ENCODE peak calls at places on chromosomes 16 and 17, in five cellular contexts. P is PC-3, F is GM23338, C is cardiac fibroblast, S is lung. Z is an unnamed sample.

GRCh38 chr16:89936981-89937380 is 11.6 kb upstream of the DEF8 start:
- DNase-seq in S (no peak), C (no peak), P (no peak), F (no peak), Z (no peak)

GRCh38 chr16:65410801-65411200 is 288.9 kb upstream of the CDH11 start:
- DNase-seq in S (no peak), C (no peak), P (peak), F (no peak), Z (no peak)

GRCh38 chr16:24670623-24671454 is 58.6 kb upstream of the TNRC6A start:
- DNase-seq in C (peak), P (peak), S (peak), F (peak), Z (no peak)

GRCh38 chr17:19579867-19580565 is 46.4 kb downstream of the SLC47A1 start:
- DNase-seq in P (no peak), C (peak), F (peak), S (no peak), Z (no peak)

GRCh38 chr17:64411999-64412771 is 21.5 kb upstream of the PECAM1 start:
- DNase-seq in F (peak), P (no peak), S (peak), C (peak), Z (peak)

GRCh38 chr16:75279277-75279676 is 27.9 kb upstream of the BCAR1 start:
- DNase-seq in C (no peak), F (no peak), P (peak), S (no peak), Z (no peak)

GRCh38 chr17:16977932-16978331 is 6.0 kb upstream of the TNFRSF13B start:
- DNase-seq in F (peak), S (no peak), C (no peak), P (no peak), Z (no peak)

GRCh38 chr17:4293572-4293971 is 29.8 kb upstream of the ANKFY1 start:
- DNase-seq in P (no peak), F (no peak), C (no peak), S (no peak), Z (no peak)

GRCh38 chr16:30041841-30042240 is 10.8 kb upstream of the TLCD3B start:
- DNase-seq in P (peak), C (peak), S (no peak), F (peak), Z (no peak)

GRCh38 chr17:83194189-83194565 is 114.8 kb downstream of the METRNL start:
- DNase-seq in C (no peak), F (no peak), P (no peak), S (no peak), Z (peak)

GRCh38 chr16:14241631-14242030 is 170.5 kb downstream of the MRTFB start:
- DNase-seq in F (no peak), P (no peak), C (no peak), S (no peak), Z (no peak)

GRCh38 chr17:37828313-37829124 is 83.7 kb upstream of the HNF1B start:
- DNase-seq in P (peak), C (no peak), S (no peak), F (no peak), Z (no peak)

GRCh38 chr16:17261197-17261858 is 209.4 kb downstream of the XYLT1 start:
- DNase-seq in P (no peak), F (no peak), S (no peak), C (no peak), Z (no peak)

GRCh38 chr17:1625053-1625452 is 3.6 kb downstream of the SLC43A2 start:
- DNase-seq in C (no peak), S (no peak), P (no peak), F (no peak), Z (no peak)

GRCh38 chr16:627458-628239 is 3.1 kb upstream of the WFIKKN1 start:
- DNase-seq in C (peak), S (peak), P (peak), F (no peak), Z (peak)

GRCh38 chr16:87973721-87974120 is 22.5 kb downstream of the BANP start:
- DNase-seq in F (no peak), S (no peak), P (no peak), C (no peak), Z (no peak)

GRCh38 chr17:57016764-57017116 is 38.8 kb downstream of the SCPEP1 start:
- DNase-seq in C (no peak), S (no peak), F (no peak), P (peak), Z (no peak)

GRCh38 chr16:86286991-86287640 is 223.2 kb upstream of the FOXF1 start:
- DNase-seq in P (no peak), S (no peak), C (no peak), F (peak), Z (no peak)

GRCh38 chr17:27244481-27245223 is 49.3 kb upstream of the WSB1 start:
- DNase-seq in C (peak), F (peak), P (peak), S (peak), Z (peak)

GRCh38 chr16:53052519-53053501 is at the start of gene CHD9NB:
- DNase-seq in S (peak), C (peak), P (peak), F (no peak), Z (peak)

GRCh38 chr17:49183341-49183740 is 27.0 kb downstream of the GNGT2 start:
- DNase-seq in F (no peak), S (no peak), P (no peak), C (no peak), Z (no peak)

GRCh38 chr16:65333298-65333697 is 211.4 kb upstream of the CDH11 start:
- DNase-seq in F (no peak), C (peak), P (no peak), S (no peak), Z (no peak)

GRCh38 chr17:80125656-80126448 is 21.1 kb downstream of the EIF4A3 start:
- DNase-seq in C (peak), S (no peak), P (no peak), F (no peak), Z (no peak)

GRCh38 chr16:22322741-22323140 is 25.5 kb downstream of the POLR3E start:
- DNase-seq in P (no peak), S (no peak), C (no peak), F (no peak), Z (no peak)

GRCh38 chr17:7932483-7932891 is 481 bp downstream of the CNTROB start:
- DNase-seq in C (peak), S (no peak), F (peak), P (peak), Z (peak)

GRCh38 chr17:63694974-63695773 is 4.8 kb downstream of the LIMD2 start:
- DNase-seq in S (no peak), C (no peak), F (no peak), P (no peak), Z (no peak)

GRCh38 chr17:79116575-79117368 is 42.1 kb downstream of the ENGASE start:
- DNase-seq in C (no peak), F (no peak), S (no peak), P (no peak), Z (no peak)

GRCh38 chr16:4936991-4937781 is at the start of gene PPL:
- DNase-seq in C (peak), F (peak), P (peak), S (peak), Z (no peak)

GRCh38 chr16:50531901-50532300 is 16.3 kb upstream of the NKD1 start:
- DNase-seq in S (no peak), F (no peak), C (no peak), P (no peak), Z (peak)

GRCh38 chr17:51857052-51857593 is 301.4 kb downstream of the CA10 start:
- DNase-seq in F (peak), C (no peak), S (no peak), P (peak), Z (no peak)

GRCh38 chr17:80265205-80266068 is 4.8 kb downstream of the RNF213 start:
- DNase-seq in F (no peak), P (no peak), C (no peak), S (peak), Z (no peak)

GRCh38 chr17:49358638-49359247 is 3.3 kb downstream of the ZNF652 start:
- DNase-seq in P (no peak), F (no peak), C (peak), S (no peak), Z (no peak)

GRCh38 chr16:85261205-85261604 is 148.9 kb upstream of the CIBAR2 start:
- DNase-seq in F (no peak), P (no peak), C (no peak), S (no peak), Z (no peak)

GRCh38 chr16:15574614-15574948 is 68.4 kb downstream of the MARF1 start:
- DNase-seq in S (no peak), P (no peak), F (no peak), C (no peak), Z (no peak)

GRCh38 chr17:83180996-83181481 is 101.6 kb downstream of the METRNL start:
- DNase-seq in F (no peak), P (no peak), C (no peak), S (peak), Z (peak)

GRCh38 chr16:54194008-54194731 is 92.4 kb downstream of the IRX3 start:
- DNase-seq in P (no peak), S (peak), F (peak), C (peak), Z (no peak)

GRCh38 chr16:87626905-87627304 is 24.6 kb downstream of the JPH3 start:
- DNase-seq in P (no peak), S (no peak), F (no peak), C (no peak), Z (no peak)

GRCh38 chr17:869567-870530 is 87.7 kb downstream of the MRM3 start:
- DNase-seq in C (peak), S (no peak), F (no peak), P (peak), Z (no peak)

GRCh38 chr17:68089881-68090280 is 54.3 kb downstream of the KPNA2 start:
- DNase-seq in S (peak), C (peak), P (peak), F (no peak), Z (peak)

GRCh38 chr16:60203525-60204124 is 1469.5 kb upstream of the GOT2 start:
- DNase-seq in F (peak), C (peak), S (no peak), P (no peak), Z (no peak)
- TF ChIP-seq CTCF in F (peak), C (peak), S (no peak), P (peak), Z (peak)

DNA sequence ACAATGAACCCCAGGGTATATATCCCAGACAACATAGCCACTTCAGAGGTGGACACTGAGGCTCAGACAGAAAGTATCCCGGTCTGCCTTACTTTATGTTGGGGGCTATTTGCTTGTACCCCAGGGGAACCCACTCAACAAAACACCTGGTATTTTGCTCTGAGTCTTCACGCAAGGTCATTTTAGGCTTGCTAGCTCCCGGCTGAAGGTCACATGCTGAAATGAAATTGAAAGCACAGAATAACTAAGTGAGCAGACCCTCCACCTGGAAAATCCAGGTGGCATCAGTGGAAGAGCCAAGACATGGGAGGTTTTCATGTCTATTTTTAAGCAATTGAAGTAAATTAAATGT is 4.1 kb upstream of the KDM8 start:
- DNase-seq in C (no peak), S (no peak), P (no peak), F (no peak), Z (no peak)
- TF ChIP-seq CTCF in C (no peak), S (no peak), P (no peak), F (no peak), Z (no peak)

DNA sequence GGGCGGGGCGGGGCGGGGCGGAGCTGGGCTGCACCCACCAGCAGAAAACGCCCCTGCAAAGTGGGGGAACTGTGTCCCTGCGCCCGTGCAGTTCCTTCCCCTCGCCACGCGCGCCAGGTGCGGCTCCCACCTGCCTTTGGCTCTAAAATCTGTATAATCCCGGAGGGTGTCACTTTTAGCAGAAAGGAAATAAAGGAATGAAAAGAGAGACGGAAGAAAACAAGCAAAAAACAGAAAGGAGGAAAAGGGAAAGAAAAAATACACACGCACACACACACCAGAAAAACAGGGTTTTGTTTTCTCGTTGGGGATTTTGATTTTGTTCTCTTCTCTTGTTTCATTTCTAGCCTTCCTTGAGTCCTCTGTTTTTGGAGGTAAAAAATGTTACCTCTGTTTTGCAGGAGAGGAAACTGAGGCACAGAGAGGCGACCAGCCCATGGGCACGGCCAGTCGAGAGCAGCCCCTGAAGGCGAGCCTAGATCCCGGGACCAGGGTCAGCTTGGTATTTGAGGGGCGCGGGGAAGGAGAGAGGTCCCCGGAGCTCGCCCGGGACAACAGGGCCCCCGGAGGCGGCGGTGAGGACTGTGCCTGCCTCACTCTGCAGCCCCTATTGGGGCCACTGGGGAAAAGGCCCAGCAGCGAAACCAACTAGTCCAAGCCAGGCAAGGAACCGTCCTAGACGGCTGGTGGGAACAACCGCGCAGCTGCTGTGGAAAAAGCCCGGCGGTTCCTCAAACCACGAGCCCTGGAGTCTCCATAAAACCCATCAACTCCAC is 594 bp upstream of the CARHSP1 start:
- DNase-seq in P (no peak), C (no peak), S (no peak), F (peak), Z (no peak)
- TF ChIP-seq CTCF in P (no peak), C (no peak), S (no peak), F (peak), Z (no peak)

DNA sequence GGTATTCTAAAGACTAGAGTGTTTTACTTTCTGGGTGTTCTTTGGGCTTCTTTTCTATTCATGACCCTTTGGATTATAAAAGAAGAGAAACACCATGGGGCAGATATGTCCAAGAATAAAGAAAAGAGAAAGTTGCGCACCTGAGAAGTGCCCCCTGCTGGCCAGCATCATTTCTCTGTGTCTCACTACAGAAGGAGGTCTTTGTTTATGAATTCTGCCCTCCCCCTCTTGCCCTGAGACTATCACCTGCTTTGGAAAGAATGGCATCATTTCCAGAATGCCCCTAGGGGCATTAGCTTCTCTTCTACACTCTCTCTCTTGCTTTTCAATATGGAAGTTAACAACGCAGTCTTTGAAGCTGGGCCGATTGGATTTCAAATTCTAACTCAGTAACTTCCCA is 45.0 kb downstream of the CDH13 start:
- DNase-seq in C (no peak), S (no peak), P (peak), F (peak), Z (no peak)
- TF ChIP-seq CTCF in C (peak), S (no peak), P (peak), F (peak), Z (no peak)

DNA sequence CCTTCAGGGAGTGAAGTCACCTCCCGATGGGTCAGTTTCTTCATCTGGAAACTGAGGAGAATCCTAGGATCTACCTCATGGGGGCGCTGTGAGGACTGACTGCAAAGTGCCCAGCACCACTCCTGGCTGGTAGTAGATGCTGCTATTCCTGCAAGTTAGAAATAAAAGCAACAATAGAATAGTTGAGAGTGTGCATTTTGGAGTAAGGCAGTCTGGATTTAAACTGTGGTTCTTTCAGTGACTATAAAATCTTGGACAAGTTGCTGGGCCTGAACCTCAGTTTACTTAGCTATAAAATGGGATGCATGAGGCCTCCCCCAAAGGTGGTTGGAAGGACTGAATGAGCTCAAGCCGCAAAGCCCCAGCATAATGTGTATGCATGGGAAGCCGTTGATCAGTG is 70.6 kb downstream of the CYB5B start:
- DNase-seq in C (peak), P (peak), S (peak), F (peak), Z (peak)
- TF ChIP-seq CTCF in C (peak), P (peak), S (no peak), F (peak), Z (peak)

GRCh38 chr17:39863918-39864746 is at the start of gene IKZF3:
- DNase-seq in S (peak), F (peak), C (peak), P (peak), Z (peak)
- TF ChIP-seq CTCF in S (peak), F (peak), C (no peak), P (no peak), Z (no peak)

GRCh38 chr17:58278661-58279015 is 2.1 kb downstream of the MPO start:
- DNase-seq in S (no peak), C (peak), F (no peak), P (no peak), Z (no peak)

GRCh38 chr17:58276423-58276822 is 4.3 kb downstream of the MPO start:
- DNase-seq in P (no peak), F (peak), C (no peak), S (no peak), Z (no peak)

GRCh38 chr17:58277726-58278595 is 2.8 kb downstream of the MPO start:
- DNase-seq in P (no peak), C (no peak), F (no peak), S (no peak), Z (no peak)

GRCh38 chr17:58275417-58275816 is 5.3 kb downstream of the MPO start:
- DNase-seq in C (no peak), F (no peak), S (no peak), P (no peak), Z (no peak)

DNA sequence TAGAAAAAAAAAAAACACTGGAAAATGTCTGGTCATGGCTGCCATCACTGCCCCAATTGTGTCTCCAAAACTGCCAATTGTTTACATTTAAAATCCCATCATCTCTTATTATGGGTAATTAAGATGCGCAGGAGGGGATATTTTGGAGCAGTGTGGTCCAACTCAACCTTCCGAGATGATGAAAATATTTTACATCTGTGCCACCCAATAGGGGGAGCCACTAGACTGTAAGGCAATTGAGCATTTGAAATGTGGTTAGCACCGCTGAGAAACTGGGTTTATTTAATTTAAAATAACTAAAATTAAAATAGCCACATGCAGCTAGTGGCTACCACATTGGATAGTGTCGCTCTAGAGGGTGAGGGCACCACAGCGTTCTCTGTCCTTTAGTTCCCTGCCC is 3.6 kb downstream of the MPO start:
- DNase-seq in F (peak), S (no peak), C (peak), P (peak), Z (no peak)
- TF ChIP-seq CTCF in F (peak), S (no peak), C (peak), P (peak), Z (peak)

GRCh38 chr17:18020971-18021370 is 18.0 kb downstream of the ATPAF2 start:
- DNase-seq in C (no peak), P (no peak), F (no peak), S (no peak), Z (no peak)
- TF ChIP-seq CTCF in C (no peak), P (no peak), F (no peak), S (no peak), Z (no peak)

GRCh38 chr17:50603340-50603739 is 31.3 kb upstream of the ABCC3 start:
- DNase-seq in S (no peak), C (no peak), F (peak), P (no peak), Z (no peak)
- TF ChIP-seq CTCF in S (no peak), C (no peak), F (peak), P (peak), Z (no peak)

DNA sequence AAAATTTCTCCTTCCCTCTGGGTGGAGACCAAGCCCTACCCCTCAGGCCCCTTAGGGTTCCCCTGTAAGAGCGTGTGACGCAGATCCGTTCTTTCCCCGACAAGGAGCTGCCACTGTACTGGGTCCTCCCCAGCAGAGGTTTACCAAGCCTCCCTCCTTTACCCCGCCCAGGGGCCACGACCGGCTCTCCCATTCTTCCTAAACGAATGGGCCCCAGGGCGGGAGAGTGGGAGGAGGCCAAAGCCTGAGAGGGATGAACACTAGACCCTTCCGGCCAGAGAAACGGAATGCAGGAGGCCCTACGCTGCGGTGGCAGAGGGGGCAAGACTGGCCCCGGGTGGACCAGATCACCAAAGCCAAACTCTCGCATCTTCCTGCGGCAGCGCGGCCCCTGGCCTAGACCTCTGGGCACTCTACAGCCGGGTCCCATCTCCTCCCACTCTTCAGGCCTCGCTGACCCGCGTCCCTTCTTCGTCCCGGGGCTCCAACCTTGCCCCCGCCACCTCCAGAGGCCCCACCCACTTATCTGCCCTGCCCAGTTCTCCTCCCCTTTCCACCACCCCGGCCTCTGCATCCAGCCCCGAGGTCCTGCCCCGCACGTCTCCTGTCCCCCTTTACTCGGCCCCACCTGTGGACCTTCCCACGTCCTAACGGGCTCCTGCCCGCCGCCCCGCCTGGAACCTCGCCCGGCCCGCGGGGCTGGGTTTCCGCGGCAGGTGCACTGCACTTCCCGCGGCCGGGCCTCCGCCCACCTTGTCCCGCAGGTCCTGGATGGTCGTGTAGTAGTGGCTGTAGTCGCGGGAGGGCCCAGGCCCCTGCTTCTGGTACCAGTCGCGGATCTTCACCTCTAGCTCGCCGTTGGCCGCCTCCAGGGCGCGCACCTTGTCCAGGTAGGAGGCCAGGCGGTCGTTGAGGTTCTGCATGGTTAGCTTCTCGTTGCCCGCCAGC is 758 bp downstream of the KRT19 start:
- DNase-seq in P (no peak), C (peak), S (peak), F (peak), Z (no peak)
- TF ChIP-seq CTCF in P (no peak), C (no peak), S (no peak), F (no peak), Z (no peak)

Z was measured in CD14-positive monocyte.